ENCODE peak calls at places on chromosome 13, in nine cellular contexts. J is body of pancreas, U is GM13977, H is heart left ventricle, I is upper lobe of left lung, X is astrocyte of the spinal cord, V is sigmoid colon, G is AG04450, R is cardiac muscle cell. B is an unnamed sample.

GRCh38 chr13:64007334-64007733 is 2591.7 kb upstream of the PCDH20 start:
- DNase-seq in J (no peak), H (no peak), G (no peak), I (no peak), X (no peak), U (no peak), R (no peak), V (no peak), B (no peak)

GRCh38 chr13:44758595-44759221 is 182.6 kb upstream of the TSC22D1 start:
- DNase-seq in X (peak; percentile 97), J (peak; percentile 41), R (peak; percentile 91), G (peak; percentile 87), H (no peak), U (no peak), I (no peak), V (no peak), B (no peak)

GRCh38 chr13:95341441-95341840 is 40.2 kb upstream of the ABCC4 start:
- DNase-seq in I (no peak), X (no peak), R (peak; percentile 33), J (no peak), V (no peak), U (no peak), G (no peak), H (no peak), B (no peak)

GRCh38 chr13:20796791-20797513 is 23.2 kb upstream of the EEF1AKMT1 start:
- DNase-seq in H (no peak), U (no peak), R (no peak), G (no peak), X (no peak), J (no peak), I (no peak), V (no peak), B (no peak)

GRCh38 chr13:35470671-35471465 is 5.6 kb downstream of the MAB21L1 start:
- DNase-seq in R (peak; percentile 48), U (peak; percentile 10), J (no peak), X (peak; percentile 43), V (peak; percentile 67), H (peak; percentile 65), I (peak; percentile 82), G (no peak), B (no peak)

GRCh38 chr13:68234278-68234677 is 1004.1 kb upstream of the PCDH9 start:
- DNase-seq in R (no peak), G (no peak), V (no peak), U (no peak), X (peak; percentile 39), I (no peak), J (no peak), H (no peak), B (no peak)

GRCh38 chr13:91355826-91356710 is 8.6 kb downstream of the MIR17HG start:
- DNase-seq in U (no peak), I (no peak), V (no peak), X (no peak), R (no peak), G (no peak), H (no peak), J (no peak), B (no peak)

GRCh38 chr13:75512253-75512652 is 25.4 kb downstream of the COMMD6 start:
- DNase-seq in H (no peak), V (no peak), J (no peak), X (no peak), R (peak; percentile 12), G (no peak), U (peak; percentile 71), I (no peak), B (no peak)

GRCh38 chr13:46748300-46748699 is 48.7 kb downstream of the ESD start:
- DNase-seq in X (no peak), I (no peak), U (no peak), R (no peak), V (no peak), G (no peak), H (no peak), J (no peak), B (no peak)

GRCh38 chr13:97386832-97387486 is 47.0 kb upstream of the RAP2A start:
- DNase-seq in I (no peak), V (peak; percentile 66), X (no peak), J (peak; percentile 54), U (no peak), H (peak; percentile 54), G (no peak), R (peak; percentile 22), B (no peak)

GRCh38 chr13:59780058-59780457 is 383.7 kb downstream of the DIAPH3 start:
- DNase-seq in J (no peak), I (no peak), U (no peak), H (no peak), V (no peak), R (no peak), X (no peak), G (no peak), B (no peak)

GRCh38 chr13:35630551-35631275 is 154.2 kb upstream of the MAB21L1 start:
- DNase-seq in J (peak; percentile 11), R (peak; percentile 65), G (peak; percentile 16), X (peak; percentile 57), H (no peak), I (no peak), U (no peak), V (no peak), B (peak; percentile 27)

DNA sequence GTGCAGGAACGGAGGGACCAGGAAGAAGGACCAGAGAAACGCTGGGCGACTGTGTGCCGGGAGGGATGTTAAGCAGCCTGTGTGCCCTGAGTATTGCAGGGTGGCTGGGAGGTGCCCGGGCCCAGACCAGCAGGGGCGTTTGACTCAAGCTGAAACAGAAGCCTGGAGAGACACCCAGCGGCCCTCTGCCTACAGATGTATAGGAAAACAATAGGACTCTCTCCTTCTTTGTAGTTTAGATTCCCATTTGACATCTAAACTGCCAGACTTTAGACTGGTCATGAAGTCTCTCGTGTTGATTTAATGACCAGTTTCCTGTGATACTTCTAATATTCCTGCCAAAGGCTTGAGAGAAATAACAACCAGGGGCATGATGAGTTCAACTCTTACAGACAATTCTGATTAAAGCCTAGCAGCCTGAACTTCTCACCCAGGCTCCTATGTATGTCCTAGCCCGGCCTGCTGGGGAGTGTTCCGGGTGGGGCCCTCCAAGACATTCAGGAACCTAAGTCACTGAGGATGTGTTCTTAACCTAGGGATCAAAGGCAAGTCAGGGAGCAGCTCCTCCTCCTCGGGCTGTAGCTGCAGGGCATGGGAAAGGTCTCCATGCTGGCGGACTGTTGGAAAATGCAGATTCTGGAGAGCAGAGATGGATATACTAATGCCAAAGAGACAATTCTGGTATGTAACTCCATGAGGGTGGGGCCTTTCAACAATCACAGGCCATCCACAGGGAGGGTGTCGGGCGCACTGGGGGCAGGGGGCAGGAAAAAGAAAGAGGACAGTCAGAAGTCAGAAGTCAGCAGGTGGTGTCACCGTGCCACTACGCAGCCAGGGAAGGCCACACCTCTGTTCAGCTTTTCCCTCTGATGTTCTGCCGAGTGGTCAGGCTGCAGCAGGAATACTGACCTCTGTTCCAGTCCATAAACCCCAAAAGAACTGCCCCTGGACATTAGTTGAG is 131.9 kb downstream of the STARD13 start:
- DNase-seq in X (peak; percentile 91), H (peak; percentile 60), V (no peak), J (no peak), U (no peak), R (peak; percentile 61), I (peak; percentile 36), G (no peak), B (no peak)
- TF ChIP-seq CTCF in X (peak; percentile 51), H (no peak), V (no peak), J (no peak), U (no peak), R (peak; percentile 29), I (no peak), G (no peak), B (no peak)

DNA sequence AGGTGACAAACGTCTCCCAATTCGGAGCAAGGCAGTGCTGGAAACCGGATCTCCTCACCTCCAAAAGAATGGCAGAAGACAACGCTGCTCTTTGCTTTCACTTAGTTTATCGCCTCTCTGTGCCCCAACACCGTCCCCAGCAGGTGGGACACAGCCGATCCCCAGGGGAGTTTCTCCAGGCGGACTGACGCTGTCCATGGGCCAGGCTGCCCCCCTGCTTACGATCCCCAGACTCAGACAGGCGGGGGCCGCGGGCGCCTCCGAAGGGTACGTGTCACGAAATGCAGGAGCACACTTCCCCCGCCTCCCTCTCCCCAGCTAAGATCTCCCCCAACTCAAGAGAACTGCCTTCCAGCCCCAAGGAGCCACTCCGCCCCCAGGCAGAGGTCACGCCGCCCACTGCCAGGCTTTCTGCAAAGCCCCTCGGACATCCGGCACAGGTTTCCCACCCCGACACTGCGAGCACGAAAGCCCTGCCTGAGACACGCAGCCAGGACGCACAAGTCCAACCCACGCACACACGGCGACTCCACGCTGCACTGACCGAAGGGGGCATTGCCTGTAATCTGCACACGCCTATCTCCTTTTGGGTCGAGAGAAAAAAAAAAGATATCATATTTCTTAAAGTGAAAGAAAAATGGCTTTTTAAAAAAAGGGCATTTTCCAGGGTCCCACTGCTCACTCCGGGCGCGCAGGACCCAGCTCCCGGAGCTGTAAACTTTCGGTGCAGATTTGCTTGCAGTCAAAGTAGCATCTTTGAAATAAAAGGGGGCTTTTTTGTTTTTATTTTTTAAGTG is 1.9 kb downstream of the SPRY2 start:
- DNase-seq in U (peak; percentile 56), V (peak; percentile 85), H (peak; percentile 88), J (peak; percentile 79), X (peak; percentile 84), R (peak; percentile 87), I (peak; percentile 93), G (peak; percentile 56), B (no peak)
- TF ChIP-seq CTCF in U (no peak), V (no peak), H (peak; percentile 15), J (peak; percentile 4), X (peak; percentile 31), R (peak; percentile 26), I (peak; percentile 39), G (peak; percentile 41), B (no peak)

DNA sequence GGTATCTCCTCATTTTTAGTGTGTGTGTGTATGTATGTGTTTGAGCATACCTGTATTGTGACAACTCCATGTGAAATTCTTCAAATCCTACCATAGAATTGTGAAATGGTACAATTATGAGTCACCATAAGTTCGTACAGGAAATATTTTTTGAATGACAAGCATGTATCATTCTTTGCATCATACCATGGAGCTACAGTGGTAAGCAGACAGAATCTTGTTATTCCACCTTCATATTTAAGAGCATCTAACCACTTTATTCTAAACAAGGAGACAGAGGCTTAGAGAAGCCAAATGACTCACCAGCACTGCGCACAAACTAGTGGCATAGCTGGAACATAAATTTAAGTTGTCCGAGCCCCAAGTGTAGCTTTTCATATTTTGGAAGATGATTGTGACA is 4.5 kb upstream of the EPSTI1 start:
- DNase-seq in X (peak; percentile 84), I (no peak), J (no peak), V (no peak), H (no peak), G (peak; percentile 81), U (no peak), R (peak; percentile 69), B (no peak)
- TF ChIP-seq CTCF in X (no peak), I (no peak), J (no peak), V (no peak), H (no peak), G (no peak), U (no peak), R (no peak), B (no peak)

DNA sequence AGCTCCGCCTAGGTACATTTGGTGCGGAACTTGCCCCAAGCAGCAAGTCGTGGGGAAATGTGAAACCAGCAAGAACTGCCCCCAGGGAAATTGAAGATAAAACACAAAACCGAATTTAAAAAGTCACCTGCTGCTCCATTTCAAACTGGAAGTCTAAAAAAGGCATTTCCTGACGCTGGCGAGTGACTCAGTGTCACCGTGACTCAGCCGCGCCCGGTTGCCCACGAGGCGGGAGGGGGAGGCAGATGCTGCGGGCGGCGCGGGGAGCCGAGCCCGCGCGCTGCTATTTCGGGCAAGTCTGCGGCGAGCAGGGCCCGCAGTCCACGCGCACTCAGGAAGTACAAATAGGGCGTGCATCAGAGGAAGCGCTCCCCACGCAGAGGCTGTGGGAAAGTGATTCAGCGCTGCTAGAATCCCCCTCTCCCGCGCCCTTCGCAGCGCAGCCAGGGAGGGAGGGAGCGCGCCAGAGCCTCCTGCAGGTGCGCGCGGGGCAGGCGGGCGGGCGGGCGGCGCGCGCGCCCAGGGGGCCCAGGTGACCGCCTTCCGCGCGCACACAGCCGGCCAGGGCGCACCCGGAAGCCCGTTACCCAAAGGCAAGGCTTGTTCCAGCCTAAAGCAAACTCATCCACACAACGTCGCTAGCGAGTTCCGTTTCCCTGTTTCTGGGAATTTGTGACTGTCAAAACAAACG is 168.8 kb downstream of the COL4A1 start:
- DNase-seq in R (peak; percentile 61), G (no peak), J (peak; percentile 78), V (peak; percentile 86), U (peak; percentile 73), X (peak; percentile 83), I (peak; percentile 92), H (peak; percentile 78), B (peak; percentile 40)
- TF ChIP-seq CTCF in R (peak; percentile 4), G (no peak), J (peak; percentile 28), V (no peak), U (no peak), X (no peak), I (peak; percentile 11), H (no peak), B (peak; percentile 13)

B was measured in epithelial cell of proximal tubule.